ENCODE peak calls at places on chromosomes 4 and X, in ten cellular contexts. O is endothelial cell; P is colonic mucosa; G is activated CD4-positive, alpha-beta T cell treated with anti-CD3 and anti-CD28 coated beads, Interleukin-2, amount 50 U/mL, for 24 hours; S is upper lobe of right lung; L is NB4; R is dorsolateral prefrontal cortex; F is T-helper 9 cell; Y is dermis blood vessel endothelial cell; B is HT1080. K is an unnamed sample.

GRCh38 chr4:89077806-89078205 is 20.8 kb upstream of the FAM13A start:
- DNase-seq in O (no peak), P (no peak), G (no peak), S (no peak), L (no peak), R (no peak), F (no peak), Y (no peak), B (no peak), K (no peak)

GRCh38 chrX:142804085-142804484 is 221.6 kb upstream of the SPANXN4 start:
- DNase-seq in O (peak; percentile 8), P (peak; percentile 22), G (no peak), S (no peak), L (peak; percentile 30), R (no peak), F (no peak), Y (no peak), B (peak; percentile 35), K (no peak)

GRCh38 chr4:71382569-71383560 is 44.0 kb downstream of the SLC4A4 start:
- DNase-seq in O (no peak), P (no peak), G (no peak), S (no peak), L (no peak), R (no peak), F (no peak), Y (no peak), B (no peak), K (no peak)

GRCh38 chr4:76200771-76201224 is 12.8 kb downstream of the SCARB2 start:
- DNase-seq in O (no peak), P (peak; percentile 81), G (no peak), S (no peak), L (peak; percentile 23), R (no peak), F (no peak), Y (no peak), B (no peak), K (no peak)

GRCh38 chr4:151788021-151788420 is 27.2 kb upstream of the GATB start:
- DNase-seq in O (no peak), P (no peak), G (no peak), S (no peak), L (no peak), R (no peak), F (no peak), Y (no peak), B (no peak), K (no peak)

GRCh38 chrX:40530471-40530870 is 50.3 kb upstream of the ATP6AP2 start:
- DNase-seq in O (no peak), P (no peak), G (no peak), S (no peak), L (no peak), R (no peak), F (no peak), Y (no peak), B (no peak), K (no peak)

GRCh38 chrX:21166302-21166982 is 207.8 kb upstream of the CNKSR2 start:
- DNase-seq in O (no peak), P (no peak), G (no peak), S (no peak), L (no peak), R (no peak), F (no peak), Y (no peak), B (peak; percentile 50), K (no peak)

GRCh38 chrX:30864383-30864785 is 24.7 kb downstream of the TAB3 start:
- DNase-seq in O (no peak), P (no peak), G (no peak), S (no peak), L (peak; percentile 8), R (no peak), F (no peak), Y (no peak), B (no peak), K (no peak)

GRCh38 chr4:89303177-89303576 is 4.4 kb downstream of the GPRIN3 start:
- DNase-seq in O (no peak), P (peak; percentile 67), G (no peak), S (peak; percentile 59), L (no peak), R (no peak), F (no peak), Y (no peak), B (no peak), K (no peak)

GRCh38 chr4:62225972-62226371 is 1025.8 kb downstream of the ADGRL3 start:
- DNase-seq in O (no peak), P (no peak), G (no peak), S (no peak), L (no peak), R (no peak), F (no peak), Y (no peak), B (no peak), K (no peak)

GRCh38 chr4:165506780-165507305 is 128.0 kb downstream of the CPE start:
- DNase-seq in O (no peak), P (no peak), G (no peak), S (no peak), L (no peak), R (no peak), F (no peak), Y (no peak), B (no peak), K (no peak)

GRCh38 chr4:87258677-87259076 is 38.3 kb upstream of the KLHL8 start:
- DNase-seq in O (no peak), P (no peak), G (no peak), S (no peak), L (no peak), R (no peak), F (no peak), Y (no peak), B (no peak), K (no peak)

GRCh38 chr4:16196482-16197393 is 29.5 kb downstream of the TAPT1 start:
- DNase-seq in O (no peak), P (peak; percentile 54), G (no peak), S (no peak), L (peak; percentile 50), R (no peak), F (no peak), Y (peak; percentile 75), B (peak; percentile 34), K (no peak)

GRCh38 chr4:141102367-141102766 is 30.9 kb downstream of the RNF150 start:
- DNase-seq in O (no peak), P (no peak), G (no peak), S (no peak), L (no peak), R (no peak), F (no peak), Y (no peak), B (peak; percentile 77), K (no peak)

GRCh38 chrX:19879181-19879580 is 8.2 kb downstream of the SH3KBP1 start:
- DNase-seq in O (no peak), P (no peak), G (no peak), S (no peak), L (no peak), R (no peak), F (no peak), Y (no peak), B (no peak), K (no peak)

GRCh38 chrX:116246261-116246660 is 75.7 kb downstream of the AGTR2 start:
- DNase-seq in O (no peak), P (no peak), G (no peak), S (no peak), L (no peak), R (no peak), F (no peak), Y (no peak), B (peak; percentile 82), K (no peak)

GRCh38 chr4:150598906-150599305 is 17.0 kb downstream of the MAB21L2 start:
- DNase-seq in O (no peak), P (no peak), G (no peak), S (no peak), L (no peak), R (no peak), F (no peak), Y (no peak), B (no peak), K (no peak)

GRCh38 chrX:72644946-72645345 is 69.2 kb downstream of the PHKA1 start:
- DNase-seq in O (no peak), P (peak; percentile 21), G (no peak), S (no peak), L (no peak), R (no peak), F (no peak), Y (peak; percentile 16), B (no peak), K (no peak)

GRCh38 chr4:87835732-87836131 is 3.0 kb downstream of the MEPE start:
- DNase-seq in O (no peak), P (no peak), G (no peak), S (no peak), L (no peak), R (no peak), F (no peak), Y (no peak), B (no peak), K (no peak)

GRCh38 chrX:131987252-131987651 is 35.9 kb upstream of the STK26 start:
- DNase-seq in O (no peak), P (no peak), G (no peak), S (no peak), L (peak; percentile 90), R (no peak), F (no peak), Y (peak; percentile 3), B (peak; percentile 23), K (no peak)

GRCh38 chr4:47519239-47519883 is 34.3 kb downstream of the ATP10D start:
- DNase-seq in O (no peak), P (no peak), G (no peak), S (no peak), L (peak; percentile 11), R (no peak), F (no peak), Y (no peak), B (peak; percentile 76), K (no peak)

GRCh38 chr4:3320361-3321023 is 27.7 kb downstream of the RGS12 start:
- DNase-seq in O (no peak), P (peak; percentile 14), G (no peak), S (peak; percentile 31), L (no peak), R (peak; percentile 14), F (no peak), Y (no peak), B (no peak), K (no peak)

K was measured in chondrocyte.